ENCODE peak calls at places on chromosome 4, in nine cellular contexts. N is PC-9, L is pancreas, X is GM23248, Q is PC-3, B is uterus, C is kidney epithelial cell, O is aorta, S is psoas muscle. I is an unnamed sample. For H3K36me3, the result is how much of the 10 kb centered on the place peaks cover.

GRCh38 chr4:131316086-131316485 is 1833.0 kb upstream of the PCDH10 start:
- DNase-seq in N (no peak), L (no peak), X (no peak), Q (peak), B (no peak), C (no peak), O (no peak), S (no peak), I (no peak)

GRCh38 chr4:39062094-39062493 is at the start of gene KLHL5:
- DNase-seq in N (no peak), L (no peak), X (peak), Q (no peak), B (no peak), C (no peak), O (no peak), S (no peak), I (peak)

GRCh38 chr4:146033149-146033548 is 94.5 kb upstream of the ZNF827 start:
- DNase-seq in N (peak), L (peak), X (no peak), Q (no peak), B (no peak), C (peak), O (no peak), S (no peak), I (no peak)

GRCh38 chr4:146330392-146330791 is 116.1 kb downstream of the REELD1 start:
- DNase-seq in N (no peak), L (no peak), X (peak), Q (peak), B (no peak), C (no peak), O (no peak), S (no peak), I (peak)

GRCh38 chr4:89899157-89899556 is 4.5 kb downstream of the MMRN1 start:
- DNase-seq in N (no peak), L (no peak), X (no peak), Q (no peak), B (no peak), C (no peak), O (no peak), S (no peak), I (no peak)

GRCh38 chr4:153084939-153085630 is 119.2 kb upstream of the TRIM2 start:
- DNase-seq in N (peak), L (peak), X (peak), Q (peak), B (peak), C (peak), O (peak), S (peak), I (peak)

GRCh38 chr4:168631241-168632151 is 134.6 kb downstream of the PALLD start:
- DNase-seq in N (peak), L (peak), X (peak), Q (peak), B (peak), C (no peak), O (peak), S (peak), I (peak)

GRCh38 chr4:98434816-98435215 is 173.6 kb downstream of the RAP1GDS1 start:
- DNase-seq in N (no peak), L (no peak), X (peak), Q (no peak), B (no peak), C (no peak), O (no peak), S (no peak), I (no peak)

GRCh38 chr4:41560112-41560511 is 22.2 kb downstream of the LIMCH1 start:
- DNase-seq in N (no peak), L (no peak), X (no peak), Q (no peak), B (no peak), C (no peak), O (no peak), S (no peak), I (no peak)

GRCh38 chr4:128600410-128600809 is 209.1 kb upstream of the JADE1 start:
- DNase-seq in N (no peak), L (peak), X (no peak), Q (no peak), B (peak), C (no peak), O (no peak), S (no peak), I (no peak)

GRCh38 chr4:38424171-38424871 is 239.7 kb upstream of the KLF3 start:
- DNase-seq in N (no peak), L (peak), X (no peak), Q (no peak), B (no peak), C (no peak), O (no peak), S (no peak), I (no peak)

GRCh38 chr4:126799971-126800722 is 832.6 kb upstream of the INTU start:
- DNase-seq in N (no peak), L (no peak), X (peak), Q (no peak), B (no peak), C (no peak), O (no peak), S (no peak), I (peak)

GRCh38 chr4:137621056-137621455 is 88.8 kb upstream of the PCDH18 start:
- DNase-seq in N (no peak), L (no peak), X (no peak), Q (no peak), B (no peak), C (no peak), O (no peak), S (no peak), I (peak)

GRCh38 chr4:116598980-116599789 is 486.2 kb downstream of the TRAM1L1 start:
- DNase-seq in N (no peak), L (no peak), X (no peak), Q (no peak), B (no peak), C (no peak), O (no peak), S (peak), I (no peak)

GRCh38 chr4:6236816-6237390 is 32.7 kb upstream of the WFS1 start:
- DNase-seq in N (no peak), L (no peak), X (no peak), Q (no peak), B (no peak), C (no peak), O (peak), S (no peak), I (no peak)

GRCh38 chr4:82469776-82470345 is 39.5 kb downstream of the ENOPH1 start:
- DNase-seq in N (no peak), L (no peak), X (peak), Q (no peak), B (no peak), C (peak), O (no peak), S (no peak), I (peak)

GRCh38 chr4:119646347-119647071 is 17.9 kb upstream of the PDE5A start:
- DNase-seq in N (no peak), L (no peak), X (peak), Q (no peak), B (peak), C (no peak), O (no peak), S (no peak), I (peak)

GRCh38 chr4:100087743-100088142 is 102.5 kb downstream of the DDIT4L start:
- DNase-seq in N (no peak), L (no peak), X (peak), Q (peak), B (no peak), C (no peak), O (no peak), S (no peak), I (no peak)

GRCh38 chr4:132670557-132670956 is 478.5 kb upstream of the PCDH10 start:
- DNase-seq in N (no peak), L (no peak), X (no peak), Q (no peak), B (no peak), C (no peak), O (no peak), S (no peak), I (no peak)

GRCh38 chr4:94636004-94636403 is 121.8 kb upstream of the BMPR1B start:
- DNase-seq in N (no peak), L (no peak), X (peak), Q (peak), B (no peak), C (no peak), O (no peak), S (no peak), I (peak)

GRCh38 chr4:74942251-74942917 is 9.5 kb downstream of the PARM1 start:
- DNase-seq in N (no peak), L (no peak), X (no peak), Q (peak), B (no peak), C (no peak), O (no peak), S (no peak), I (no peak)

GRCh38 chr4:124631760-124632159 is 80.8 kb downstream of the ANKRD50 start:
- DNase-seq in N (peak), L (peak), X (peak), Q (peak), B (no peak), C (peak), O (no peak), S (peak), I (peak)

GRCh38 chr4:70734168-70734954 is 12.6 kb downstream of the RUFY3 start:
- DNase-seq in N (peak), L (peak), X (peak), Q (peak), B (no peak), C (peak), O (no peak), S (no peak), I (peak)

GRCh38 chr4:82650868-82651267 is 89.1 kb upstream of the TMEM150C start:
- DNase-seq in N (no peak), L (no peak), X (no peak), Q (no peak), B (no peak), C (no peak), O (no peak), S (no peak), I (no peak)

GRCh38 chr4:21507439-21507838 is 441.1 kb downstream of the KCNIP4 start:
- DNase-seq in N (no peak), L (no peak), X (peak), Q (peak), B (no peak), C (no peak), O (no peak), S (no peak), I (no peak)

GRCh38 chr4:56940403-56940802 is 32.7 kb downstream of the REST start:
- DNase-seq in N (no peak), L (no peak), X (no peak), Q (no peak), B (no peak), C (no peak), O (no peak), S (no peak), I (no peak)
- H3K36me3 ChIP-seq in N (under half), L (under half), X (under half), Q (under half), B (under half), C (under half), O (under half), S (under half), I (under half)

DNA sequence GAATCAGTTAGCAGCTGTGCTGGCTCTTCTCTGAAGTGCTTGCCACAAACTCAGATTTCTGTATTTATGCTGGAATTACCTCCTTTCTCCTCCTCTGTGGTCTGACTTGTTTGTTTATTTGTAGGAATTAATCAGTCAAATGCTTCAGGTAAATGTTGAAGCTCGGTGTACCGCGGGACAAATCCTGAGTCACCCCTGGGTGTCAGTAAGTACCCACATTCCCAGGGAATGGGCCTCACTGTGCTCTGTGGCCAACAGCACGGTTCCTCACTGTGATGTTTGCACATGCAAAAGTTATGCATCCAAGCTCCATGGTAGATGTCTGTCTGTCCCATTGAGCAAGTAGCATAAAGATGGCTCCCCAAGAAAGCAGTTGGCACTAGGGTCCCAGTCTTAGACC is 169.9 kb downstream of the DCLK2 start:
- DNase-seq in N (no peak), L (no peak), X (no peak), Q (no peak), B (no peak), C (no peak), O (no peak), S (no peak), I (peak)
- H3K36me3 ChIP-seq in N (under half), L (under half), X (under half), Q (under half), B (under half), C (under half), O (under half), S (under half), I (under half)

DNA sequence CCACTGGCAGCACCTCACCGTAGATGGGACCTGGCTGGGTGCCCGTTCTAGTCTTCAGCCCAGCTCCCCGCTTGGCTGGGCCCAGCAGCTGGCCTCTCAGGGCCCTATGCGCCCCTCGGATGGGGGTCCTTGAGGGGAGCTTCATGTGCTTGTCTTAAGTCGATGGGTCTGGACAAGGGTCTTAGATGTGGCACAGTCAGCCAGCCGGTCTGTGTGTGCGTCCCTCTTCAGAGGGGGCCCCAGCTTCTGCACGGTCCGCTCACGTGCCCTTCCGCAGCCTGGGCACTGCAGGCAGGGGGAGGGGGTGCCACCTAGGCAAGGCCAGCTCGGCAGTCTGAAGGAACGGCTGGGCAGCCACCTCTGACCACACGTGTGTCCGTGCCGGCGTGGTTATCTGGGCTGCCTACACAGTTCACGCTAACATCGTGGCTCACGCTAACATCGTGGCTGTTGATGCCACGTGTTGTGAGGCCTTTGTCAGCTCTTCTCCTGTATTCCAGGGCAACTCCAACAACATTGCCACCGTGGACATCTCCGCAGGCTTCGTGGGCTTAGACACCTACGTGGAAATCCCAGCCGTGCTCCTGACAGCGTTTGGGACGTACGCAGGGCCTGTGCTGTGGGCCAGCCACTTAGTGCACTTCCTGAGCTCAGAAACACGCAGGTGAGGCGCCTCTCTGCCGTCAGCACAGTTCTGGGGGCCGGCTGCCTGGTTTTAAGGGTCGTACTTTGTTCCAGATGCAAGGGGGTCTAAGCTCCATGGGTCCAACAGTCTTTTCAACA is 34.5 kb downstream of the PIGG start:
- DNase-seq in N (no peak), L (no peak), X (no peak), Q (no peak), B (no peak), C (no peak), O (no peak), S (no peak), I (no peak)
- H3K36me3 ChIP-seq in N (under half), L (under half), X (under half), Q (under half), B (under half), C (under half), O (under half), S (half or more), I (under half)

GRCh38 chr4:88722828-88723227 is 25.2 kb upstream of the NAP1L5 start:
- DNase-seq in N (no peak), L (no peak), X (no peak), Q (no peak), B (no peak), C (no peak), O (no peak), S (no peak), I (no peak)

GRCh38 chr4:88728146-88728545 is 30.5 kb upstream of the NAP1L5 start:
- DNase-seq in N (no peak), L (no peak), X (no peak), Q (no peak), B (no peak), C (no peak), O (no peak), S (peak), I (no peak)

GRCh38 chr4:88725143-88725542 is 27.5 kb upstream of the NAP1L5 start:
- DNase-seq in N (no peak), L (no peak), X (no peak), Q (no peak), B (no peak), C (no peak), O (no peak), S (no peak), I (no peak)

GRCh38 chr4:88724406-88724805 is 26.8 kb upstream of the NAP1L5 start:
- DNase-seq in N (no peak), L (no peak), X (no peak), Q (no peak), B (no peak), C (no peak), O (no peak), S (no peak), I (no peak)

DNA sequence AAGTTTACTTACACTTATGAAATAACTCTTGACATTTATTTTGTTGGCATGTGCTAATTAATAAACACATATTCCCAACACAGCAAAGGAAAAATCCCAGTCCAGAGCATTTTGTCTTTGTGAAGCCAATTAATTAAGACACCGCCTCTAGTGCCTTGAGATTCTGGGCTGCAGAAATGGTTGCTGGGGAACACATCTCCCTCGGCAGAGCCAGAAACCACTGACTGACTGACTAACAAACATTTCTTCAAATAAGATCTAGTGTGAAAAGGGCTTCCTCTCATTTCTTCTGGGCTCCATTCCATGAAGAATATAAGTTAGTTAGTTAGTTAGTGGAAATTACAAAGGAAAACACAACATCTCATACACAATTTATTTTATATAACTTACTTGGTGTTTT is 28.4 kb upstream of the NAP1L5 start:
- DNase-seq in N (no peak), L (no peak), X (peak), Q (no peak), B (no peak), C (no peak), O (no peak), S (no peak), I (no peak)
- H3K36me3 ChIP-seq in N (under half), L (under half), X (under half), Q (under half), B (under half), C (under half), O (under half), S (half or more), I (under half)

GRCh38 chr4:7831858-7832257 is 107.8 kb downstream of the AFAP1 start:
- DNase-seq in N (no peak), L (no peak), X (no peak), Q (no peak), B (no peak), C (no peak), O (no peak), S (no peak), I (no peak)
- H3K36me3 ChIP-seq in N (under half), L (under half), X (under half), Q (under half), B (under half), C (under half), O (under half), S (under half), I (under half)

GRCh38 chr4:10085386-10085785 is 31.2 kb downstream of the WDR1 start:
- DNase-seq in N (no peak), L (no peak), X (no peak), Q (no peak), B (peak), C (no peak), O (peak), S (no peak), I (no peak)
- H3K36me3 ChIP-seq in N (under half), L (under half), X (half or more), Q (under half), B (under half), C (under half), O (under half), S (half or more), I (half or more)

GRCh38 chr4:73152893-73153292 is 83.4 kb upstream of the COX18 start:
- DNase-seq in N (no peak), L (no peak), X (peak), Q (no peak), B (no peak), C (no peak), O (no peak), S (no peak), I (no peak)

GRCh38 chr4:73161527-73162185 is 92.1 kb upstream of the COX18 start:
- DNase-seq in N (no peak), L (no peak), X (peak), Q (peak), B (no peak), C (no peak), O (no peak), S (no peak), I (no peak)

DNA sequence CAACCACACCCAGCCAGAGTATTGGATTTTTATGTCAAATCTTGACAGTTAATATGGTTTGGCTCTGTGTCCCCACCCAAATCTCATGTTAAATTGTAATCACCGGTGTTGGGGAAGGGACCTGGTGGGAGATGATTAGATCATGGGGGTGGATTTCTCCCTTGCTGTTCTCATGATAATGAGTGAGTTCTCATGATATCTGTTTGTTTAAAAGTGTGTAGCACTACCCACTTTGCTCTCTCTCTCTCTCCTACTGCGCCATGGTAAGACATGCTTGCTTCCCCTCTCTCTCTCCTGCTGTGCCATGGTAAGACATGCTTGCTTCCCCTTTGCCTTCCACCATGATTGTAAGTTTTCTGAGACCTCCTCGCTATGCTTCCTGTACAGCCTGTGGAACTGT is 86.9 kb upstream of the COX18 start:
- DNase-seq in N (no peak), L (no peak), X (no peak), Q (no peak), B (no peak), C (no peak), O (no peak), S (no peak), I (no peak)
- H3K36me3 ChIP-seq in N (under half), L (under half), X (under half), Q (under half), B (under half), C (under half), O (under half), S (half or more), I (under half)

I was measured in astrocyte.